ENCODE peak calls at places on chromosomes 11 and 22, in nine cellular contexts. N is tibial nerve, C is HCT116, D is right lobe of liver, R is stomach, T is thyroid gland, Q is Peyer's patch, A is suprapubic skin, O is ovary. M is an unnamed sample.

GRCh38 chr11:76166314-76166713 is 40.0 kb downstream of the WNT11 start:
- DNase-seq in N (no peak), C (no peak), D (no peak), R (no peak), T (no peak), Q (no peak), A (no peak), O (no peak), M (no peak)

GRCh38 chr22:19678949-19679348 is 35.4 kb upstream of the SEPTIN5 start:
- DNase-seq in N (no peak), C (no peak), D (no peak), R (no peak), T (no peak), Q (no peak), A (peak), O (no peak), M (no peak)

GRCh38 chr11:68524213-68524612 is 63.7 kb downstream of the PPP6R3 start:
- DNase-seq in N (no peak), C (no peak), D (no peak), R (no peak), T (no peak), Q (no peak), A (no peak), O (no peak), M (no peak)

GRCh38 chr22:37018815-37019308 is 385 bp downstream of the TST start:
- DNase-seq in N (peak), C (no peak), D (peak), R (peak), T (peak), Q (peak), A (no peak), O (peak), M (peak)

GRCh38 chr11:68839953-68840641 is 1.6 kb downstream of the CPT1A start:
- DNase-seq in N (no peak), C (no peak), D (no peak), R (no peak), T (peak), Q (peak), A (no peak), O (no peak), M (no peak)

GRCh38 chr11:130168105-130168504 is 8.5 kb downstream of the ST14 start:
- DNase-seq in N (no peak), C (no peak), D (no peak), R (no peak), T (no peak), Q (no peak), A (no peak), O (no peak), M (no peak)

GRCh38 chr22:24937114-24937513 is 9.4 kb downstream of the LHFPL7 start:
- DNase-seq in N (no peak), C (no peak), D (no peak), R (no peak), T (no peak), Q (no peak), A (no peak), O (no peak), M (no peak)

GRCh38 chr11:72354356-72355115 is 79.8 kb downstream of the CLPB start:
- DNase-seq in N (no peak), C (no peak), D (no peak), R (no peak), T (no peak), Q (no peak), A (no peak), O (no peak), M (no peak)

GRCh38 chr22:49297286-49297870 is 530.3 kb downstream of the BRD1 start:
- DNase-seq in N (no peak), C (no peak), D (no peak), R (peak), T (no peak), Q (no peak), A (peak), O (no peak), M (no peak)

GRCh38 chr22:24482586-24482985 is 12.5 kb upstream of the UPB1 start:
- DNase-seq in N (no peak), C (no peak), D (no peak), R (no peak), T (no peak), Q (no peak), A (no peak), O (no peak), M (no peak)

GRCh38 chr11:9315078-9315688 is 790 bp upstream of the TMEM41B start:
- DNase-seq in N (no peak), C (no peak), D (peak), R (no peak), T (peak), Q (no peak), A (peak), O (peak), M (no peak)

GRCh38 chr11:125429174-125429707 is 66.8 kb downstream of the FEZ1 start:
- DNase-seq in N (peak), C (peak), D (no peak), R (peak), T (peak), Q (peak), A (no peak), O (peak), M (no peak)

GRCh38 chr11:57547854-57548377 is 10.5 kb downstream of the SMTNL1 start:
- DNase-seq in N (no peak), C (no peak), D (no peak), R (no peak), T (no peak), Q (peak), A (no peak), O (peak), M (no peak)

GRCh38 chr11:6736495-6737121 is 35.2 kb downstream of the OR2AG2 start:
- DNase-seq in N (no peak), C (no peak), D (no peak), R (no peak), T (no peak), Q (no peak), A (no peak), O (no peak), M (no peak)

GRCh38 chr11:62593434-62594044 is 2.2 kb upstream of the TUT1 start:
- DNase-seq in N (peak), C (no peak), D (peak), R (peak), T (peak), Q (peak), A (peak), O (peak), M (peak)

GRCh38 chr22:37462983-37463382 is 23.2 kb downstream of the MFNG start:
- DNase-seq in N (no peak), C (no peak), D (no peak), R (no peak), T (no peak), Q (no peak), A (no peak), O (peak), M (no peak)

GRCh38 chr22:29062286-29062949 is 787 bp upstream of the C22orf31 start:
- DNase-seq in N (no peak), C (no peak), D (no peak), R (no peak), T (peak), Q (peak), A (no peak), O (no peak), M (peak)

GRCh38 chr22:36541831-36542391 is 12.9 kb upstream of the EIF3D start:
- DNase-seq in N (no peak), C (peak), D (no peak), R (peak), T (no peak), Q (no peak), A (no peak), O (no peak), M (no peak)

GRCh38 chr22:50257451-50258360 is 3.8 kb downstream of the MAPK12 start:
- DNase-seq in N (no peak), C (no peak), D (peak), R (peak), T (no peak), Q (no peak), A (no peak), O (no peak), M (no peak)

GRCh38 chr22:32862936-32863661 is 61.6 kb downstream of the TIMP3 start:
- DNase-seq in N (no peak), C (no peak), D (no peak), R (no peak), T (no peak), Q (no peak), A (no peak), O (no peak), M (no peak)

GRCh38 chr11:21894492-21894891 is 298.4 kb upstream of the ANO5 start:
- DNase-seq in N (no peak), C (no peak), D (no peak), R (no peak), T (no peak), Q (no peak), A (no peak), O (no peak), M (no peak)

GRCh38 chr11:70581991-70582885 is 183.9 kb downstream of the CTTN start:
- DNase-seq in N (no peak), C (no peak), D (peak), R (no peak), T (no peak), Q (no peak), A (no peak), O (peak), M (no peak)

GRCh38 chr11:118437736-118438125 is 1.4 kb downstream of the KMT2A start:
- DNase-seq in N (peak), C (no peak), D (peak), R (no peak), T (peak), Q (peak), A (no peak), O (peak), M (peak)

GRCh38 chr22:19825904-19826618 is 28.6 kb downstream of the GNB1L start:
- DNase-seq in N (no peak), C (no peak), D (peak), R (peak), T (peak), Q (peak), A (peak), O (no peak), M (no peak)

GRCh38 chr11:76824980-76825725 is 35.6 kb upstream of the ACER3 start:
- DNase-seq in N (no peak), C (no peak), D (no peak), R (no peak), T (no peak), Q (no peak), A (no peak), O (no peak), M (no peak)

GRCh38 chr11:65498042-65498726 is 661 bp upstream of the MALAT1 start:
- DNase-seq in N (peak), C (no peak), D (peak), R (peak), T (peak), Q (peak), A (peak), O (peak), M (no peak)

GRCh38 chr11:76391039-76391438 is 9.9 kb downstream of the GVQW3 start:
- DNase-seq in N (no peak), C (no peak), D (no peak), R (no peak), T (no peak), Q (no peak), A (no peak), O (no peak), M (no peak)

GRCh38 chr22:27564806-27565205 is 236.8 kb downstream of the MN1 start:
- DNase-seq in N (no peak), C (no peak), D (no peak), R (no peak), T (peak), Q (no peak), A (no peak), O (no peak), M (no peak)

GRCh38 chr11:61974766-61975631 is 7.6 kb upstream of the FTH1 start:
- DNase-seq in N (no peak), C (no peak), D (peak), R (peak), T (peak), Q (peak), A (no peak), O (peak), M (no peak)

GRCh38 chr11:111368285-111368560 is 10.9 kb downstream of the POU2AF1 start:
- DNase-seq in N (no peak), C (no peak), D (no peak), R (no peak), T (no peak), Q (no peak), A (no peak), O (no peak), M (no peak)

GRCh38 chr11:20156876-20157613 is 3.2 kb downstream of the DBX1 start:
- DNase-seq in N (no peak), C (no peak), D (no peak), R (no peak), T (no peak), Q (peak), A (no peak), O (no peak), M (no peak)

GRCh38 chr11:34959770-34960169 is 43.4 kb downstream of the PDHX start:
- DNase-seq in N (no peak), C (no peak), D (no peak), R (no peak), T (no peak), Q (no peak), A (no peak), O (no peak), M (no peak)

GRCh38 chr11:93540337-93540736 is 2.9 kb downstream of the SMCO4 start:
- DNase-seq in N (no peak), C (no peak), D (no peak), R (no peak), T (no peak), Q (no peak), A (no peak), O (no peak), M (no peak)

GRCh38 chr11:93541884-93542752 is 1.1 kb downstream of the SMCO4 start:
- DNase-seq in N (peak), C (no peak), D (no peak), R (peak), T (peak), Q (peak), A (no peak), O (peak), M (no peak)

GRCh38 chr11:93543292-93543977 is at the start of gene SMCO4:
- DNase-seq in N (peak), C (peak), D (peak), R (peak), T (peak), Q (peak), A (peak), O (peak), M (peak)

GRCh38 chr11:93542753-93543246 is 391 bp downstream of the SMCO4 start:
- DNase-seq in N (no peak), C (no peak), D (peak), R (peak), T (peak), Q (no peak), A (no peak), O (peak), M (no peak)

DNA sequence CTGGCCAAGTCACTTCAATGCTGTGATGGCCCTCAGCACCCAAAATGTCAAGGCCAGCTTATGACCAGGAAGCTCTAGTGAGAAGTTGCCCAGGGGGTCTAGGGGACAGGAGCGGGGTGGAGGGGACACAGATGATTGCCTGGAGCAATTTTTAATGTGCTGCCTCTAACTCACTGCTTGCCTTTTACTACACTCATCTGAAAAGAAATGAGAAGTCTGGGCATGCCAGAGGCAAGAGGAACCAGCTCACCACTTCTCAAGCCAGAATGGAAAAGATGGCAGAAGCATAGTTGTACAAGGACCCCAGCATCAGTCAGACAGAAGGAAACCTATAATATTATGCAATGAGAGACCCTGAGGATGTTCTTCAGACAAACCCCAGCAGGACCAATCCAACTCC is 2.0 kb downstream of the SMCO4 start:
- DNase-seq in N (no peak), C (no peak), D (no peak), R (no peak), T (no peak), Q (no peak), A (no peak), O (no peak), M (no peak)
- TF ChIP-seq POLR2A in N (no peak), C (no peak), D (no peak), R (no peak), T (no peak), Q (no peak), A (no peak), O (no peak), M (no peak)

GRCh38 chr22:23061471-23062280 is 8.6 kb upstream of the GNAZ start:
- DNase-seq in N (no peak), C (no peak), D (peak), R (peak), T (no peak), Q (peak), A (peak), O (peak), M (no peak)
- H3K4me3 ChIP-seq in N (no peak), C (no peak), D (no peak), R (no peak), T (no peak), Q (no peak), A (no peak), O (no peak), M (no peak)

DNA sequence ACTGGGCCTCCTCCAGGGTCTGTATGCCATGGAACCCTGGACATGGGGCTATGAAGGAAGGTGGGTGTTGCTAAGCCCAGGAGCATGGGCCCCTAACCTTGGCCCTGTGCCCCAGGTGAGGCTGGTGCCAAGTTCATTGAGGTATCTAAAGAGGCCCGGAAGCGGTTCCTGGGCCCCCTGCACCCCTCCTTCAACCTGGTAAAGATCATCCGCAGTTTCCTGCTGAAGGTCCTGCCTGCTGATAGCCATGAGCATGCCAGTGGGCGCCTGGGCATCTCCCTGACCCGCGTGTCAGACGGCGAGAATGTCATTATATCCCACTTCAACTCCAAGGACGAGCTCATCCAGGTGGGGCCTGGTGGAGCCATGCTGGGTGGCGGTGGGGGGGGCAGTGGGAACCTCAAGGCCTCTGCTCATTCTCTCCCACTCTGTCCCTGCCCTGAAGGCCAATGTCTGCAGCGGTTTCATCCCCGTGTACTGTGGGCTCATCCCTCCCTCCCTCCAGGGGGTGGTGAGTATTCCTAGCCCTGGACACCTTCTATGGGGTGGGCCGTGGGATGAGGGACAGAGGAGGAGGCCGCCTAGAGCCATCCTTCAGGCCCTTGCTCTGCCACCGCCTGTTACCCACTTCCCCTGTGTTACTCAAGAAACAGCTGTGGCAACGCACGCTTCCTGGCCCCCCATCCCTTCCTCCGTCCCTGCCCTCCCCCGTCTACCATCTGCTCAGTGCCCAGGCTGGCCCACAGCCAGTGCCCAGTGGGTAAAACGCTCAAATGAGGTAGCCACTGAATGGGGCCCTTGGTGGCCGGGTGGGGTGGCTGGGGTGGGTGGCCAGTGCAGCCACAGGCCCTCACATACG is 3.0 kb downstream of the PNPLA2 start:
- DNase-seq in N (no peak), C (no peak), D (no peak), R (no peak), T (no peak), Q (no peak), A (no peak), O (peak), M (no peak)
- TF ChIP-seq POLR2A in N (no peak), C (no peak), D (no peak), R (no peak), T (no peak), Q (no peak), A (no peak), O (no peak), M (no peak)

DNA sequence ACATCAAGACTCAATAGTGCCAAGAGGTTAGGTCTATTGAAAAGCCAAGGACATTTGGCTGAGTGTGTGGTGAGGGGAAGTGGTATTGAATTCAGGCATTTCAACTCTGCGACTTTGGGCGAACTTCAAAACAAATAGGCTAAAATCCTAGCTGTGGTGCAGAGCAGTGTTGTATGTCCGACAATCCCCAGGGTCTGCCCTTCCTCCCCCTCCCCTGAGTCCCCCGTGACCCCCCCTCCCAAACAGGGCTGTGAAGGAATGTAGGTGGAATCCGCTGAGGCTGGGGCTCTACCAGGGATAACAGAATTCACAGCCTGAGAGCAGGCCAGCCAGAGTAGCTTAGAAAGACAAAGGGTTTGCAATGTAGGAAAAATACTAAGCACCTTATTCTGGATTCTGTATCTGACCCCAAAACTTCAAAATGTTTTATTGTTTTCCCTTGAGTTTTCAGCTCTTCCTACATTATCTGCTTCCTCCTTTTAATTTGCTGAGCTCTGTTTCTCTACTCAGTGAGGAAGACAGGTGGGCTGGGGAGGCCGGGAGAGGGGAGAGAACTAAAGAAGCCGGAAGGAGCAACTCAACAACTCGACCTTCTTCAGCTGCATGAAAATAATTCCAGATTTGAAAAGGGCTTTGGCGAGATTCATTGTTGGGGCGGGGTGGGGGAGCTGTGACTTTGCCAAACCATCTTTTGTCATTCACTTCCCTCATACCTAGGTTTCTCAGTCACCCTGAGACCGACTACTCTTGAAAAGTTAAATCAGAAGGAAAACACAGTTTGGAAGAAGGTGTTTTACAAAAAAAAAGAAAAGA is 315.1 kb downstream of the BLID start:
- DNase-seq in N (peak), C (no peak), D (no peak), R (no peak), T (peak), Q (no peak), A (no peak), O (peak), M (no peak)
- H3K4me3 ChIP-seq in N (no peak), C (no peak), D (no peak), R (no peak), T (no peak), Q (no peak), A (no peak), O (no peak), M (no peak)

GRCh38 chr11:1555713-1556153 is 16.3 kb downstream of the DUSP8 start:
- DNase-seq in N (no peak), C (no peak), D (no peak), R (no peak), T (no peak), Q (no peak), A (no peak), O (no peak), M (no peak)
- TF ChIP-seq POLR2A in N (no peak), C (no peak), D (no peak), R (no peak), T (no peak), Q (no peak), A (no peak), O (no peak), M (no peak)

M was measured in lower leg skin.